ENCODE peak calls at places on chromosome 21, in five cellular contexts. I is activated CD4-positive, alpha-beta T cell treated with anti-CD3 and anti-CD28 coated beads for 36 hours; F is stimulated activated CD4-positive, alpha-beta T cell treated with anti-CD3 and anti-CD28 coated beads, Interleukin-4, amount 100 ng/mL, for 4 hours; V is fibroblast of pulmonary artery; A is nephron progenitor cell. S is an unnamed sample.

GRCh38 chr21:38263493-38263892 is 6.7 kb downstream of the KCNJ15 start:
- DNase-seq in F (no peak), V (peak), A (no peak), I (no peak), S (no peak)

GRCh38 chr21:28657576-28657975 is 335.1 kb downstream of the LTN1 start:
- DNase-seq in I (no peak), F (no peak), V (no peak), A (no peak), S (no peak)

GRCh38 chr21:39715804-39716397 is 29.1 kb upstream of the IGSF5 start:
- DNase-seq in F (peak), I (peak), V (peak), A (peak), S (no peak)

GRCh38 chr21:15293251-15293650 is 228.5 kb upstream of the NRIP1 start:
- DNase-seq in I (no peak), A (no peak), V (peak), F (no peak), S (no peak)

GRCh38 chr21:33732038-33732437 is 89.7 kb downstream of the ITSN1 start:
- DNase-seq in I (no peak), F (no peak), V (no peak), A (no peak), S (no peak)

GRCh38 chr21:44998086-44998620 is 58.3 kb downstream of the SLX9 start:
- DNase-seq in F (no peak), V (no peak), I (no peak), A (no peak), S (no peak)

GRCh38 chr21:38223893-38224540 is 32.8 kb upstream of the KCNJ15 start:
- DNase-seq in F (no peak), A (peak), V (peak), I (peak), S (peak)

GRCh38 chr21:25572895-25573310 is 34.4 kb downstream of the MRPL39 start:
- DNase-seq in A (no peak), I (no peak), F (no peak), V (peak), S (no peak)

GRCh38 chr21:38422067-38422466 is 76.2 kb downstream of the ERG start:
- DNase-seq in V (no peak), F (no peak), A (no peak), I (no peak), S (no peak)

GRCh38 chr21:39630191-39630591 is 17.5 kb downstream of the B3GALT5 start:
- DNase-seq in V (no peak), F (no peak), A (no peak), I (no peak), S (peak)

GRCh38 chr21:31098576-31099005 is 60.3 kb upstream of the KRTAP19-8 start:
- DNase-seq in V (peak), A (peak), I (peak), F (peak), S (peak)

GRCh38 chr21:34034369-34035014 is 38.9 kb upstream of the MRPS6 start:
- DNase-seq in A (no peak), F (no peak), V (no peak), I (no peak), S (no peak)

GRCh38 chr21:31284797-31285397 is 59.2 kb downstream of the TIAM1 start:
- DNase-seq in I (no peak), F (no peak), V (peak), A (no peak), S (no peak)

GRCh38 chr21:42313501-42313969 is 1.7 kb downstream of the TFF3 start:
- DNase-seq in V (no peak), F (no peak), I (no peak), A (no peak), S (no peak)

S was measured in esophagus muscularis mucosa.